ENCODE peak calls at places on chromosomes 11 and 22, in four cellular contexts. Z is HEK293T; A is stimulated activated CD4-positive, alpha-beta T cell treated with anti-CD3 and anti-CD28 coated beads, Interleukin-12 subunit alpha, Interleukin-12 subunit beta, amount 100 ng/mL, for 4 hours; R is CD8-positive, alpha-beta memory T cell. U is an unnamed sample.

GRCh38 chr22:48950151-48950915 is 877.3 kb downstream of the BRD1 start:
- DNase-seq in Z (no peak), A (no peak), R (no peak), U (no peak)

GRCh38 chr11:67998150-67999045 is 5.5 kb downstream of the UNC93B1 start:
- DNase-seq in Z (no peak), A (no peak), R (no peak), U (no peak)

GRCh38 chr22:27383896-27384295 is 417.7 kb downstream of the MN1 start:
- DNase-seq in Z (no peak), A (no peak), R (no peak), U (no peak)

GRCh38 chr22:28822930-28823481 is 22.6 kb upstream of the XBP1 start:
- DNase-seq in Z (no peak), A (no peak), R (no peak), U (no peak)

GRCh38 chr11:58654908-58655296 is 32.4 kb downstream of the CNTF start:
- DNase-seq in Z (no peak), A (no peak), R (no peak), U (no peak)

GRCh38 chr11:22657101-22657694 is 9.2 kb upstream of the GAS2 start:
- DNase-seq in Z (no peak), A (no peak), R (no peak), U (no peak)

GRCh38 chr11:11267312-11267711 is 85.7 kb downstream of the CSNK2A3 start:
- DNase-seq in Z (no peak), A (no peak), R (no peak), U (no peak)

GRCh38 chr11:47593492-47593933 is 698 bp downstream of the C1QTNF4 start:
- DNase-seq in Z (no peak), A (no peak), R (no peak), U (peak)

GRCh38 chr11:66868726-66869291 is 11.9 kb downstream of the LRFN4 start:
- DNase-seq in Z (peak), A (peak), R (peak), U (no peak)

GRCh38 chr11:44950036-44950624 is 553 bp downstream of the TP53I11 start:
- DNase-seq in Z (peak), A (peak), R (peak), U (no peak)

GRCh38 chr22:31230871-31231621 is 18.9 kb downstream of the LIMK2 start:
- DNase-seq in Z (peak), A (peak), R (peak), U (peak)

GRCh38 chr22:37607010-37607911 is 1.4 kb upstream of the GGA1 start:
- DNase-seq in Z (peak), A (peak), R (peak), U (peak)

GRCh38 chr11:73307323-73308002 is 613 bp upstream of the ARHGEF17 start:
- DNase-seq in Z (peak), A (peak), R (peak), U (peak)

GRCh38 chr11:71459767-71460320 is 6.8 kb downstream of the NADSYN1 start:
- DNase-seq in Z (no peak), A (no peak), R (no peak), U (no peak)

GRCh38 chr22:39264344-39265116 is 19.7 kb upstream of the PDGFB start:
- DNase-seq in Z (no peak), A (no peak), R (no peak), U (no peak)

GRCh38 chr11:17988465-17988864 is 24.4 kb downstream of the SERGEF start:
- DNase-seq in Z (no peak), A (no peak), R (no peak), U (no peak)

GRCh38 chr11:123020968-123021367 is 39.3 kb upstream of the BSX start:
- DNase-seq in Z (peak), A (peak), R (no peak), U (peak)

GRCh38 chr11:66126064-66126463 is 56.0 kb downstream of the PACS1 start:
- DNase-seq in Z (no peak), A (no peak), R (no peak), U (no peak)

GRCh38 chr22:41369089-41369745 is 12.5 kb upstream of the TEF start:
- DNase-seq in Z (no peak), A (no peak), R (no peak), U (peak)

GRCh38 chr11:69297225-69297925 is 3.4 kb downstream of the MYEOV start:
- DNase-seq in Z (peak), A (peak), R (peak), U (peak)

GRCh38 chr22:28139993-28140392 is 220.9 kb upstream of the PITPNB start:
- DNase-seq in Z (no peak), A (no peak), R (no peak), U (no peak)

GRCh38 chr11:1780700-1781592 is 17.2 kb upstream of the CTSD start:
- DNase-seq in Z (no peak), A (no peak), R (no peak), U (no peak)

GRCh38 chr22:44685384-44686056 is 16.5 kb upstream of the PRR5 start:
- DNase-seq in Z (peak), A (peak), R (peak), U (no peak)

GRCh38 chr22:39130892-39131855 is 21.3 kb downstream of the CBX7 start:
- DNase-seq in Z (no peak), A (no peak), R (no peak), U (no peak)

GRCh38 chr11:11620251-11620965 is 1.4 kb downstream of the GALNT18 start:
- DNase-seq in Z (peak), A (no peak), R (no peak), U (peak)

GRCh38 chr11:119742263-119742861 is 13.4 kb upstream of the NECTIN1 start:
- DNase-seq in Z (no peak), A (no peak), R (no peak), U (no peak)